ENCODE peak calls at places on chromosomes 11 and 22, in four cellular contexts. M is GM13976, N is fibroblast of mammary gland, X is H9. E is an unnamed sample.

GRCh38 chr22:42636506-42636905 is 3.9 kb downstream of the ATP5MGL start:
- DNase-seq in M (no peak), N (no peak), X (no peak), E (no peak)

GRCh38 chr22:44658371-44658953 is 43.5 kb upstream of the PRR5 start:
- DNase-seq in N (peak; percentile 61), M (no peak), X (peak; percentile 33), E (no peak)

GRCh38 chr11:121482231-121483129 is 29.7 kb upstream of the SORL1-AS1 start:
- DNase-seq in X (no peak), M (peak; percentile 40), N (no peak), E (peak; percentile 47)

GRCh38 chr22:42895087-42895486 is 38.0 kb upstream of the ARFGAP3 start:
- DNase-seq in M (peak; percentile 73), N (no peak), X (no peak), E (peak; percentile 66)

GRCh38 chr11:124870430-124870829 is 5.2 kb downstream of the ROBO3 start:
- DNase-seq in M (no peak), X (no peak), N (no peak), E (no peak)

GRCh38 chr11:46263120-46263519 is 14.3 kb upstream of the CREB3L1 start:
- DNase-seq in M (no peak), X (no peak), N (no peak), E (no peak)

GRCh38 chr11:63874511-63874910 is 35.6 kb downstream of the MARK2 start:
- DNase-seq in X (no peak), M (no peak), N (no peak), E (no peak)

GRCh38 chr22:24510694-24511625 is 15.8 kb downstream of the UPB1 start:
- DNase-seq in N (peak; percentile 54), X (no peak), M (no peak), E (no peak)

GRCh38 chr11:12841946-12842630 is 167.0 kb upstream of the RASSF10 start:
- DNase-seq in N (peak; percentile 72), X (no peak), M (no peak), E (no peak)

GRCh38 chr22:47250995-47251765 is 488.7 kb downstream of the TBC1D22A start:
- DNase-seq in M (no peak), X (no peak), N (no peak), E (no peak)

GRCh38 chr11:134587345-134587744 is 175.3 kb upstream of the B3GAT1 start:
- DNase-seq in M (peak; percentile 10), X (peak; percentile 8), N (no peak), E (no peak)

GRCh38 chr11:134597452-134597851 is 185.4 kb upstream of the B3GAT1 start:
- DNase-seq in M (no peak), X (peak; percentile 16), N (no peak), E (no peak)

GRCh38 chr11:134589155-134589554 is 177.1 kb upstream of the B3GAT1 start:
- DNase-seq in M (peak; percentile 3), N (no peak), X (no peak), E (no peak)

GRCh38 chr11:134596404-134596803 is 184.4 kb upstream of the B3GAT1 start:
- DNase-seq in N (no peak), M (no peak), X (peak; percentile 3), E (no peak)

DNA sequence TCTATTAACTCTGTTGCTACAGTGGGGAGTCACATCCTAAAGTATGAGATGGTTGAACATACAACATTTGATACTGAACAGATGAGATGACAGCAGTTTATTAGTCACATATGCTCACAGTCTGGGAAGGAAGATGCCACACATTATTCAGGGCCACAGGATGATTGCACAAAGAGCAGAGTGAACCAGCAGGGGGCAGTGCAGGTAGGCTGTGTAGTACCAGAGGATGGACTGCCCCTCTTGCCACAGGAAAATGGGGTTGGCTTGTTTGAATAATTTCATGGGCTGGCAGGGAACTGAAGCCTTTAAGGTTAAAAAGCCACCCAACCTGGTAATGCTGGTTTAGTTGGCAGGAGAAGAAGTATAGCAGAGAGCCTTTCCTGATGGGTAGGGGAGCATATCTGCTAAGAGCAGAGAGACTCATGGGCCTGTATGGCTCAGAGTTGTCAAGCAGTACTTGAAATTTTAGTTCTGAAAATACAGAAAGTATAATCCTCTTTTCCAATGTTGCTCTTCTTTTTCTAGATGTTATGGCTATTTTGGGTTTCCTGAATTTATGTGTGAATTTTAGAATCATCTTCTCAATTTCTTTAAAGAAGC is 180.4 kb upstream of the B3GAT1 start:
- DNase-seq in N (peak; percentile 1), M (peak; percentile 40), X (peak; percentile 78), E (peak; percentile 28)
- TF ChIP-seq CTCF in N (peak; percentile 23), M (peak; percentile 50), X (peak; percentile 88), E (peak; percentile 38)

DNA sequence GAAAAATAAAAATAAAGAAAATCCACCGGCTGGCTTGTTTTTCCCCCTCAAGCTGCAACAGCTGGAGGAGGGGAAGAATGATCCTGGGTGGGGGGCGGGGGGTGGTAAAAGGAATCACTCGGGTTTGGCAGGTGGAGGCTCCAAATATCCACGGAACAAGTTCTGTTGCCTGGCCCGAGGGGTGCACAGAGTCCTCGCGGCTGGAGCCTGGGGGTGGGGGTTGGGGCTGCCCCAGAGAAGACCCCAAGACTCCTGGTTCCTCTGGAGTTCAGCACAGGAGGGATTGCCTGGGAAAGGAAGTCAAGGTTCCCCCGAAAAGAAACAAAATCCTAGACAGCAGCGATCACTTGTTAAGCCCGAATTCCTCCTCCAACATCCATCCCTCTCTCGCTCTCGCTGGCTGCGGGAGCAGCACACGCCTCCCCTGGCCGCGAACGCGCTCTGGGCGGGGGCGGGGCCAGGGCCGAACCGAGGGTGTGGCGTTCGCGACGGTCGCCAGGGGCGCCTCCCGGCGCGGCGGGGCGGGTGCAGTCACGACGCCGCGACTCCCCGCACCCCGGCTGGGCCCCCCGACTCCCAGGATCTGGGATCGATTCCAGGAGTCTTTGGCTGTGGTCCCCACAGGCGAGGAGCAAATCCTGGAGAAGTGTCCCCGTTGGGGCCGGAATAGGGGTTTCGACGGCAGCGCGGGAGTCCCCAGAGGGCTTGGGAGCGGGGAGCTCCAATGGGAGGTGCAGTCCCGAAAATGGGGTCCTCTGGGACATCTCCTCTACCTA is at the start of gene KCNA4:
- DNase-seq in N (no peak), X (peak; percentile 66), M (no peak), E (peak; percentile 15)
- TF ChIP-seq CTCF in N (no peak), X (peak; percentile 60), M (no peak), E (no peak)

DNA sequence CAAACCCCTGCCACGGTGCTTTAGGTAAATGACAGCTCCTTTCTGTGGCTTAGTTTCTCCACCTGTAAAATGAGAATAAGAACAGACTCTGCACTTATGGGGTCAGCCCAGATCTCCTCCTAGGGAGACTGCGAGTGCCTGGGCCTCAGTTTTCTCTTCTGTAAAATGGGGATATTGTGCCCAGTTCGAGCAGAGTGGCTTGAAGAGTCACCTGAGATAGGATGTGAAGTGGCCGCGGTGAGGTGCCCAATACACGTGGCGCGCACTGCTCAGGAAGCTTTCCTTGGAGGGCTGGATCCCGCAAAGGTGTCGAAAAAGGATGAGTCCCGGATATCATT is 467 bp upstream of the EMID1 start:
- DNase-seq in X (no peak), M (no peak), N (no peak), E (no peak)
- TF ChIP-seq CTCF in X (no peak), M (no peak), N (no peak), E (no peak)

GRCh38 chr11:126398296-126398695 is 42.8 kb downstream of the ST3GAL4 start:
- DNase-seq in N (no peak), M (no peak), X (no peak), E (no peak)
- TF ChIP-seq CTCF in N (no peak), M (no peak), X (no peak), E (no peak)

GRCh38 chr11:119322360-119322739 is 5.4 kb upstream of the MCAM start:
- DNase-seq in N (no peak), M (no peak), X (no peak), E (no peak)
- TF ChIP-seq CTCF in N (no peak), M (no peak), X (no peak), E (no peak)